ENCODE peak calls at places on chromosomes 2 and 18, in nine cellular contexts. B is body of pancreas; L is stimulated activated effector memory CD8-positive, alpha-beta T cell treated with anti-CD3 and anti-CD28 coated beads, Interleukin-12 subunit alpha, Interleukin-12 subunit beta, amount 100 ng/mL, for 72 hours; V is GM12864; F is cardiac septum; R is head of caudate nucleus; H is activated CD8-positive, alpha-beta memory T cell treated with anti-CD3 and anti-CD28 coated beads for 24 hours; X is NCI-H1694 treated with DMSO at 0.1 percent for 48 hours; P is Karpas-422. I is an unnamed sample.

GRCh38 chr18:46110406-46110805 is 6.2 kb downstream of the HAUS1 start:
- DNase-seq in B (no peak), L (no peak), V (no peak), F (no peak), R (no peak), H (peak; percentile 38), X (no peak), P (no peak), I (no peak)

GRCh38 chr18:79972720-79973119 is 8.3 kb downstream of the HSBP1L1 start:
- DNase-seq in B (no peak), L (no peak), V (no peak), F (no peak), R (no peak), H (no peak), X (no peak), P (no peak), I (no peak)

GRCh38 chr2:232888839-232889529 is 18.9 kb downstream of the SNORC start:
- DNase-seq in B (no peak), L (no peak), V (no peak), F (peak; percentile 63), R (peak; percentile 3), H (no peak), X (no peak), P (no peak), I (peak; percentile 38)

GRCh38 chr2:226803410-226803809 is 3.8 kb upstream of the IRS1 start:
- DNase-seq in B (no peak), L (no peak), V (no peak), F (no peak), R (no peak), H (no peak), X (no peak), P (no peak), I (no peak)

GRCh38 chr18:22185298-22185697 is 15.9 kb downstream of the GATA6 start:
- DNase-seq in B (peak; percentile 38), L (no peak), V (no peak), F (no peak), R (no peak), H (no peak), X (no peak), P (no peak), I (no peak)

GRCh38 chr18:22789600-22789999 is 143.5 kb upstream of the RBBP8 start:
- DNase-seq in B (no peak), L (no peak), V (no peak), F (no peak), R (no peak), H (no peak), X (no peak), P (no peak), I (no peak)

GRCh38 chr2:101401316-101401660 is 14.0 kb upstream of the CREG2 start:
- DNase-seq in B (no peak), L (no peak), V (no peak), F (no peak), R (no peak), H (no peak), X (no peak), P (no peak), I (no peak)

GRCh38 chr2:112161431-112162145 is 23.4 kb downstream of the FBLN7 start:
- DNase-seq in B (no peak), L (no peak), V (no peak), F (peak; percentile 53), R (no peak), H (peak; percentile 46), X (no peak), P (no peak), I (no peak)